ENCODE peak calls at places on chromosome 21, in seven cellular contexts. W is GM20000; F is LHCN-M2; T is GM12891; J is colonic mucosa; D is central memory CD4-positive, alpha-beta T cell; U is choroid plexus epithelial cell. P is an unnamed sample.

GRCh38 chr21:45200596-45201296 is 86.9 kb downstream of the POFUT2 start:
- DNase-seq in W (no peak), F (no peak), T (no peak), J (no peak), D (no peak), U (no peak), P (no peak)

GRCh38 chr21:16678479-16678878 is 834.4 kb upstream of the CXADR start:
- DNase-seq in W (no peak), F (no peak), T (no peak), J (no peak), D (no peak), U (no peak), P (no peak)

GRCh38 chr21:44303490-44303981 is 3.7 kb downstream of the PFKL start:
- DNase-seq in W (no peak), F (no peak), T (no peak), J (peak; percentile 84), D (no peak), U (no peak), P (peak; percentile 78)

GRCh38 chr21:39908265-39908923 is 41.2 kb downstream of the PCP4 start:
- DNase-seq in W (no peak), F (no peak), T (no peak), J (no peak), D (no peak), U (no peak), P (no peak)

GRCh38 chr21:41678944-41679343 is 87.9 kb downstream of the RIPK4 start:
- DNase-seq in W (no peak), F (peak; percentile 97), T (no peak), J (peak; percentile 97), D (no peak), U (peak; percentile 96), P (peak; percentile 97)

GRCh38 chr21:41923641-41924342 is 30.0 kb downstream of the C2CD2 start:
- DNase-seq in W (no peak), F (peak; percentile 83), T (no peak), J (no peak), D (no peak), U (peak; percentile 59), P (no peak)

GRCh38 chr21:33978585-33978984 is 63.0 kb upstream of the ATP5PO start:
- DNase-seq in W (no peak), F (no peak), T (no peak), J (no peak), D (no peak), U (no peak), P (no peak)

GRCh38 chr21:27700974-27701614 is 734.2 kb upstream of the ADAMTS5 start:
- DNase-seq in W (peak; percentile 49), F (peak; percentile 90), T (peak; percentile 3), J (peak; percentile 87), D (peak; percentile 13), U (peak; percentile 92), P (peak; percentile 86)

GRCh38 chr21:15617968-15618367 is 111.8 kb upstream of the USP25 start:
- DNase-seq in W (no peak), F (peak; percentile 90), T (no peak), J (no peak), D (no peak), U (peak; percentile 83), P (no peak)

GRCh38 chr21:36433011-36433709 is 46.8 kb downstream of the CLDN14 start:
- DNase-seq in W (no peak), F (no peak), T (no peak), J (no peak), D (no peak), U (no peak), P (no peak)

GRCh38 chr21:20730421-20730820 is 267.8 kb upstream of the NCAM2 start:
- DNase-seq in W (no peak), F (no peak), T (no peak), J (no peak), D (no peak), U (no peak), P (no peak)

GRCh38 chr21:38333290-38334272 is 76.8 kb downstream of the KCNJ15 start:
- DNase-seq in W (no peak), F (peak; percentile 56), T (no peak), J (no peak), D (no peak), U (peak; percentile 66), P (no peak)

GRCh38 chr21:43727571-43728466 is 8.9 kb downstream of the PDXK start:
- DNase-seq in W (no peak), F (peak; percentile 82), T (no peak), J (no peak), D (no peak), U (peak; percentile 36), P (peak; percentile 70)

GRCh38 chr21:17819878-17820232 is 699 bp upstream of the C21orf91 start:
- DNase-seq in W (peak; percentile 79), F (no peak), T (peak; percentile 15), J (no peak), D (peak; percentile 76), U (no peak), P (no peak)

GRCh38 chr21:27823652-27824201 is 856.8 kb upstream of the ADAMTS5 start:
- DNase-seq in W (no peak), F (no peak), T (no peak), J (no peak), D (no peak), U (no peak), P (no peak)

GRCh38 chr21:44699502-44700001 is 2.6 kb downstream of the KRTAP10-12 start:
- DNase-seq in W (peak; percentile 14), F (no peak), T (no peak), J (peak; percentile 13), D (no peak), U (no peak), P (no peak)

GRCh38 chr21:40841524-40842196 is 5.3 kb downstream of the DSCAM start:
- DNase-seq in W (no peak), F (no peak), T (no peak), J (no peak), D (no peak), U (no peak), P (peak; percentile 67)

GRCh38 chr21:46161180-46161799 is 5.9 kb upstream of the FTCD start:
- DNase-seq in W (no peak), F (no peak), T (no peak), J (peak; percentile 16), D (no peak), U (no peak), P (peak; percentile 21)

GRCh38 chr21:28111151-28111619 is 881.5 kb downstream of the LTN1 start:
- DNase-seq in W (no peak), F (peak; percentile 61), T (no peak), J (peak; percentile 41), D (no peak), U (peak; percentile 77), P (no peak)

GRCh38 chr21:41766051-41766882 is 585 bp downstream of the RIPK4 start:
- DNase-seq in W (no peak), F (no peak), T (no peak), J (no peak), D (no peak), U (no peak), P (no peak)

GRCh38 chr21:44052830-44053226 is 40.7 kb downstream of the TRAPPC10 start:
- DNase-seq in W (no peak), F (no peak), T (no peak), J (no peak), D (no peak), U (no peak), P (no peak)

GRCh38 chr21:26966360-26966977 is 419 bp downstream of the ADAMTS5 start:
- DNase-seq in W (no peak), F (peak; percentile 51), T (peak; percentile 1), J (no peak), D (no peak), U (peak; percentile 42), P (no peak)

GRCh38 chr21:33133912-33134311 is 64.0 kb downstream of the OLIG1 start:
- DNase-seq in W (no peak), F (no peak), T (no peak), J (no peak), D (no peak), U (no peak), P (no peak)

GRCh38 chr21:21148009-21148408 is 149.8 kb downstream of the NCAM2 start:
- DNase-seq in W (no peak), F (no peak), T (no peak), J (no peak), D (no peak), U (no peak), P (no peak)

GRCh38 chr21:18114735-18115134 is 129.9 kb upstream of the CHODL start:
- DNase-seq in W (no peak), F (no peak), T (no peak), J (no peak), D (no peak), U (no peak), P (no peak)

GRCh38 chr21:43322805-43323204 is 104.1 kb downstream of the SIK1 start:
- DNase-seq in W (no peak), F (peak; percentile 21), T (no peak), J (no peak), D (no peak), U (peak; percentile 30), P (no peak)

GRCh38 chr21:26506951-26507350 is 66.1 kb downstream of the CYYR1 start:
- DNase-seq in W (no peak), F (peak; percentile 84), T (no peak), J (no peak), D (no peak), U (peak; percentile 61), P (no peak)

P was measured in stomach.